ENCODE peak calls at places on chromosomes 2 and 18, in five cellular contexts. T, D, C, Y and X are unnamed samples.

GRCh38 chr18:39909706-39910105 is 2045.3 kb upstream of the PIK3C3 start:
- DNase-seq in T (no peak), D (no peak), C (no peak), Y (peak), X (no peak)

GRCh38 chr2:217277646-217278048 is 417.8 kb upstream of the TNP1 start:
- DNase-seq in T (peak), D (no peak), C (peak), Y (no peak), X (no peak)

GRCh38 chr2:159904127-159904564 is 106.1 kb upstream of the CD302 start:
- DNase-seq in T (no peak), D (peak), C (no peak), Y (no peak), X (peak)

GRCh38 chr2:142880275-142880674 is 2.8 kb downstream of the KYNU start:
- DNase-seq in T (peak), D (no peak), C (peak), Y (no peak), X (no peak)

GRCh38 chr2:240593703-240594451 is 7.3 kb downstream of the CAPN10 start:
- DNase-seq in T (no peak), D (no peak), C (no peak), Y (no peak), X (peak)

GRCh38 chr2:65779021-65779420 is 346.6 kb upstream of the SPRED2 start:
- DNase-seq in T (no peak), D (no peak), C (no peak), Y (no peak), X (no peak)

GRCh38 chr2:72952961-72953360 is 35.6 kb downstream of the EMX1 start:
- DNase-seq in T (no peak), D (no peak), C (no peak), Y (no peak), X (peak)

GRCh38 chr2:172513935-172514586 is 41.8 kb upstream of the PDK1 start:
- DNase-seq in T (no peak), D (no peak), C (peak), Y (no peak), X (peak)

GRCh38 chr2:191679818-191680600 is 2.1 kb downstream of the NABP1 start:
- DNase-seq in T (peak), D (no peak), C (peak), Y (no peak), X (no peak)

GRCh38 chr2:150309681-150310080 is 177.8 kb downstream of the RND3 start:
- DNase-seq in T (no peak), D (no peak), C (no peak), Y (no peak), X (no peak)

GRCh38 chr2:237876951-237877491 is 17.6 kb downstream of the RAMP1 start:
- DNase-seq in T (no peak), D (peak), C (no peak), Y (no peak), X (peak)

GRCh38 chr2:10329880-10330699 is 27.4 kb downstream of the HPCAL1 start:
- DNase-seq in T (peak), D (no peak), C (peak), Y (no peak), X (no peak)

GRCh38 chr18:8515142-8515865 is 93.9 kb upstream of the RAB12 start:
- DNase-seq in T (no peak), D (no peak), C (no peak), Y (no peak), X (no peak)

GRCh38 chr2:112627060-112628040 is 18.4 kb upstream of the SLC20A1 start:
- DNase-seq in T (peak), D (no peak), C (peak), Y (no peak), X (no peak)

GRCh38 chr18:29251681-29252080 is 1074.8 kb upstream of the CDH2 start:
- DNase-seq in T (no peak), D (no peak), C (no peak), Y (no peak), X (no peak)

GRCh38 chr18:61731693-61732376 is 161.0 kb downstream of the RNF152 start:
- DNase-seq in T (no peak), D (no peak), C (peak), Y (no peak), X (no peak)